ENCODE peak calls at places on chromosome 4, in four cellular contexts. One of them, this sample, is unnamed.

GRCh38 chr4:2264481-2265041 is 2.7 kb upstream of the MXD4 start:
- DNase-seq in IMR-90: no peak
- DNase-seq in PC-9: no peak
- DNase-seq in mesenchymal stem cell: no peak
- DNase-seq in this sample: no peak

GRCh38 chr4:3338321-3338838 is 45.6 kb downstream of the RGS12 start:
- DNase-seq in IMR-90: no peak
- DNase-seq in mesenchymal stem cell: no peak
- DNase-seq in PC-9: no peak
- DNase-seq in this sample: no peak

GRCh38 chr4:31051565-31051964 is 331.4 kb downstream of the PCDH7 start:
- DNase-seq in IMR-90: peak; percentile 18
- DNase-seq in mesenchymal stem cell: no peak
- DNase-seq in PC-9: no peak
- DNase-seq in this sample: no peak

GRCh38 chr4:5526070-5526831 is 182.1 kb downstream of the EVC2 start:
- DNase-seq in IMR-90: no peak
- DNase-seq in mesenchymal stem cell: no peak
- DNase-seq in PC-9: no peak
- DNase-seq in this sample: no peak

GRCh38 chr4:153061971-153062370 is 125.8 kb downstream of the FHDC1 start:
- DNase-seq in PC-9: no peak
- DNase-seq in IMR-90: no peak
- DNase-seq in mesenchymal stem cell: no peak
- DNase-seq in this sample: no peak

GRCh38 chr4:90486346-90486745 is 359.2 kb downstream of the CCSER1 start:
- DNase-seq in IMR-90: no peak
- DNase-seq in PC-9: no peak
- DNase-seq in mesenchymal stem cell: no peak
- DNase-seq in this sample: peak; percentile 36

GRCh38 chr4:183398298-183399129 is 45.9 kb upstream of the CDKN2AIP start:
- DNase-seq in PC-9: no peak
- DNase-seq in mesenchymal stem cell: peak; percentile 73
- DNase-seq in IMR-90: peak; percentile 69
- DNase-seq in this sample: peak; percentile 95

GRCh38 chr4:176210101-176210500 is 14.7 kb upstream of the SPATA4 start:
- DNase-seq in mesenchymal stem cell: no peak
- DNase-seq in IMR-90: no peak
- DNase-seq in PC-9: no peak
- DNase-seq in this sample: no peak

GRCh38 chr4:19831644-19832285 is 419.9 kb upstream of the SLIT2 start:
- DNase-seq in IMR-90: peak; percentile 86
- DNase-seq in mesenchymal stem cell: peak; percentile 29
- DNase-seq in PC-9: no peak
- DNase-seq in this sample: peak; percentile 80

GRCh38 chr4:112778520-112778919 is 141.6 kb downstream of the LARP7 start:
- DNase-seq in IMR-90: no peak
- DNase-seq in mesenchymal stem cell: no peak
- DNase-seq in PC-9: no peak
- DNase-seq in this sample: no peak

GRCh38 chr4:113996599-113997177 is 17.2 kb upstream of the ARSJ start:
- DNase-seq in mesenchymal stem cell: no peak
- DNase-seq in PC-9: no peak
- DNase-seq in IMR-90: peak; percentile 64
- DNase-seq in this sample: no peak

GRCh38 chr4:158209825-158210807 is at the start of gene TMEM144:
- DNase-seq in IMR-90: peak; percentile 85
- DNase-seq in mesenchymal stem cell: peak; percentile 93
- DNase-seq in PC-9: peak; percentile 87
- DNase-seq in this sample: peak; percentile 86

GRCh38 chr4:40954119-40954668 is 204.4 kb downstream of the NSUN7 start:
- DNase-seq in IMR-90: no peak
- DNase-seq in mesenchymal stem cell: no peak
- DNase-seq in PC-9: no peak
- DNase-seq in this sample: no peak

GRCh38 chr4:53619431-53619830 is 28.1 kb upstream of the LNX1 start:
- DNase-seq in IMR-90: no peak
- DNase-seq in PC-9: no peak
- DNase-seq in mesenchymal stem cell: no peak
- DNase-seq in this sample: no peak

GRCh38 chr4:74503580-74503979 is 58.6 kb downstream of the AREG start:
- DNase-seq in mesenchymal stem cell: peak; percentile 76
- DNase-seq in IMR-90: peak; percentile 88
- DNase-seq in PC-9: no peak
- DNase-seq in this sample: peak; percentile 49

GRCh38 chr4:121950680-121951569 is 935 bp downstream of the TRPC3 start:
- DNase-seq in IMR-90: peak; percentile 18
- DNase-seq in mesenchymal stem cell: peak; percentile 51
- DNase-seq in PC-9: no peak
- DNase-seq in this sample: peak; percentile 82

GRCh38 chr4:87410669-87411068 is 11.7 kb upstream of the NUDT9 start:
- DNase-seq in PC-9: no peak
- DNase-seq in IMR-90: peak; percentile 37
- DNase-seq in mesenchymal stem cell: peak; percentile 53
- DNase-seq in this sample: no peak

GRCh38 chr4:130035391-130035790 is 939.4 kb downstream of the C4orf33 start:
- DNase-seq in mesenchymal stem cell: no peak
- DNase-seq in IMR-90: no peak
- DNase-seq in PC-9: no peak
- DNase-seq in this sample: no peak

GRCh38 chr4:183658362-183659028 is 490 bp downstream of the RWDD4 start:
- DNase-seq in mesenchymal stem cell: peak; percentile 38
- DNase-seq in PC-9: no peak
- DNase-seq in IMR-90: peak; percentile 10
- DNase-seq in this sample: peak; percentile 83

GRCh38 chr4:148814030-148814429 is 371.8 kb upstream of the NR3C2 start:
- DNase-seq in IMR-90: no peak
- DNase-seq in PC-9: no peak
- DNase-seq in mesenchymal stem cell: no peak
- DNase-seq in this sample: no peak

GRCh38 chr4:185211035-185211434 is 1.6 kb downstream of the SNX25 start:
- DNase-seq in IMR-90: peak; percentile 28
- DNase-seq in PC-9: no peak
- DNase-seq in mesenchymal stem cell: peak; percentile 35
- DNase-seq in this sample: no peak

GRCh38 chr4:170423137-170423536 is 333.4 kb upstream of the AADAT start:
- DNase-seq in mesenchymal stem cell: peak; percentile 76
- DNase-seq in PC-9: no peak
- DNase-seq in IMR-90: peak; percentile 58
- DNase-seq in this sample: peak; percentile 36

GRCh38 chr4:137267024-137267423 is 265.3 kb downstream of the PCDH18 start:
- DNase-seq in IMR-90: peak; percentile 38
- DNase-seq in mesenchymal stem cell: no peak
- DNase-seq in PC-9: no peak
- DNase-seq in this sample: peak; percentile 73

GRCh38 chr4:30386266-30386895 is 333.8 kb upstream of the PCDH7 start:
- DNase-seq in mesenchymal stem cell: peak; percentile 54
- DNase-seq in IMR-90: peak; percentile 77
- DNase-seq in PC-9: no peak
- DNase-seq in this sample: no peak

GRCh38 chr4:13541720-13542576 is 2.4 kb downstream of the NKX3-2 start:
- DNase-seq in IMR-90: no peak
- DNase-seq in PC-9: no peak
- DNase-seq in mesenchymal stem cell: no peak
- DNase-seq in this sample: peak; percentile 59

GRCh38 chr4:100935090-100935489 is 412.2 kb downstream of the PPP3CA start:
- DNase-seq in IMR-90: peak; percentile 2
- DNase-seq in mesenchymal stem cell: no peak
- DNase-seq in PC-9: no peak
- DNase-seq in this sample: no peak

GRCh38 chr4:47406408-47406807 is 57.1 kb downstream of the COMMD8 start:
- DNase-seq in PC-9: no peak
- DNase-seq in IMR-90: no peak
- DNase-seq in mesenchymal stem cell: no peak
- DNase-seq in this sample: no peak
- H3K4me2 ChIP-seq in PC-9: no peak overlapping the region
- H3K4me2 ChIP-seq in IMR-90: no peak overlapping the region
- H3K4me2 ChIP-seq in mesenchymal stem cell: no peak overlapping the region
- H3K4me2 ChIP-seq in this sample: no peak overlapping the region

DNA sequence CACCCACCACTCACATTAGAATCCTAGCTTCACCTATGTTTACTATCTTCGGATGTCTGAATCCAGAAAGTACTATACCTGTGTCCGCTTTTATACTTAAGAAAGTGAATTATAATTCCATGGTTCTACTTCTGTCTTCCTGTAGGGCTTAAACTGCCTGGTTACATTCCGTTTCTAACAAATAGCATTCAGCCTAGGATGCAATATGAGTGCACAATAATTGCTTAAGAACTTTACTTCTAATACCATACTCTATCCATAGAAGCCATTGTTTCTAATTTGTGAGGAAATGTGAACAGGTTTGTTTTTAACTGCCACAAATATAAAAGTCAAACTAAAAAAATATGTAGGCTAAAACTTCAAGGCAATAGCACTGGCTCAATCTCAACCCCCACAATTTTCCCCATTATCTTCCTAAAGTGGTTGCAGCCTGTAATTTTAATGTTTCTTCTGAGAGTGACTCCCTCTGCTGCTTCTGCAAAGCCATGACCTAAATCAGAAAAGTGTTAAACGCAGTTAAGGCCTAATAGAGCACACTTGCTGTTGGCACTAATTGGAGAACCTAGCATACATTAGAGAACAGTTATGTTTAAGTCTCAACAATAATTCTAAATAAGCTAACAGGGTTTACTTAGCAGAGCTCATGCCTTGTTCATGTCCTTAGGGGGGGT is 4.2 kb downstream of the UNC5C start:
- DNase-seq in PC-9: no peak
- DNase-seq in IMR-90: no peak
- DNase-seq in mesenchymal stem cell: peak; percentile 74
- DNase-seq in this sample: no peak
- H3K4me2 ChIP-seq in PC-9: no peak overlapping the region
- H3K4me2 ChIP-seq in IMR-90: no peak overlapping the region
- H3K4me2 ChIP-seq in mesenchymal stem cell: no peak overlapping the region
- H3K4me2 ChIP-seq in this sample: peak overlapping the region; percentile 89

GRCh38 chr4:139324620-139325019 is 22.3 kb upstream of the NDUFC1 start:
- DNase-seq in mesenchymal stem cell: no peak
- DNase-seq in PC-9: no peak
- DNase-seq in IMR-90: no peak
- DNase-seq in this sample: no peak
- H3K4me2 ChIP-seq in mesenchymal stem cell: no peak overlapping the region
- H3K4me2 ChIP-seq in PC-9: no peak overlapping the region
- H3K4me2 ChIP-seq in IMR-90: no peak overlapping the region
- H3K4me2 ChIP-seq in this sample: no peak overlapping the region

GRCh38 chr4:6639137-6639680 is 1.3 kb upstream of the MRFAP1 start:
- DNase-seq in PC-9: no peak
- DNase-seq in mesenchymal stem cell: no peak
- DNase-seq in IMR-90: no peak
- DNase-seq in this sample: no peak

GRCh38 chr4:6632125-6632524 is 8.4 kb upstream of the MRFAP1 start:
- DNase-seq in mesenchymal stem cell: no peak
- DNase-seq in PC-9: no peak
- DNase-seq in IMR-90: no peak
- DNase-seq in this sample: no peak

GRCh38 chr4:6634746-6635145 is 5.7 kb upstream of the MRFAP1 start:
- DNase-seq in PC-9: no peak
- DNase-seq in IMR-90: no peak
- DNase-seq in mesenchymal stem cell: no peak
- DNase-seq in this sample: no peak

GRCh38 chr4:6627832-6628231 is 12.7 kb upstream of the MRFAP1 start:
- DNase-seq in mesenchymal stem cell: no peak
- DNase-seq in PC-9: no peak
- DNase-seq in IMR-90: no peak
- DNase-seq in this sample: no peak

DNA sequence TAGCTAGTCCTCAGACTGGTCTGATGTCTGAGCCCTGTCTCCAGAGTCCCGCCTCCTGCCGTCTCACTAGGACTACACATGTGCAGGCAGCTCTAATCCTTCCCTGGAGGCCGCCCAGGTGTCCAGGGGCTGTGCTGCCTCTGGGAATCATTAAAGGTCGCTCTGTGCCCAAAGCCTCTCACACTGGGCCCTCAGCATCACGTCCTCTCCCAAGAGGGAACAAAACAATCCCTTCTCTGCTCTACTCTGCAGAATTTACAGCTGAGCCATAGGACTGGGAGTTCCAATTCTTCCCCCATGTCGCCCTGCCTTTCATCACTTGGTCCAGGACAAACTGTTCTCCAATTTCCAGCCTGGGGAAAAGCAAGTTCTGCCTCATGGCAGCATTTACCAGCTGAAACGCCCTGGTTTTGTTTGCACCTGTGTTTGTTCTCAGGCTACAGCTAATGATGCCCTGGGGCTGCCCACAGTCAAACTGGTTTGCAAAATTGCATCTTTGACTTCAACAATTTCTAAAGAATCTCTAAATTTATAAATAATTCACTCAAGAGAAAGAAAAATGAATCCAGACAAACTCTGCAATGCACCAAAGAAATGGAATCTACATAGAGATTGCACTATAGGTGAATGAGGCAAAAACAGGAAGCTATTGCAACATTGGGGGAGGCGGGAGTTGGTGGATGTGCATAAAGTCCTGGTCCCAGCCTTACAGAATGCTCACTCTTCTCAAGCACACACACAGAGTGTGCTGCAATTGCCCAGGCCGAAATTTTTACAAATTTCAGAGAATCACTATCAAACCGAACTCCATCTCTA is 7.2 kb upstream of the MRFAP1 start:
- DNase-seq in IMR-90: peak; percentile 49
- DNase-seq in mesenchymal stem cell: peak; percentile 24
- DNase-seq in PC-9: peak; percentile 80
- DNase-seq in this sample: no peak
- H3K4me2 ChIP-seq in IMR-90: no peak overlapping the region
- H3K4me2 ChIP-seq in mesenchymal stem cell: no peak overlapping the region
- H3K4me2 ChIP-seq in PC-9: peak overlapping the region; percentile 61
- H3K4me2 ChIP-seq in this sample: no peak overlapping the region

DNA sequence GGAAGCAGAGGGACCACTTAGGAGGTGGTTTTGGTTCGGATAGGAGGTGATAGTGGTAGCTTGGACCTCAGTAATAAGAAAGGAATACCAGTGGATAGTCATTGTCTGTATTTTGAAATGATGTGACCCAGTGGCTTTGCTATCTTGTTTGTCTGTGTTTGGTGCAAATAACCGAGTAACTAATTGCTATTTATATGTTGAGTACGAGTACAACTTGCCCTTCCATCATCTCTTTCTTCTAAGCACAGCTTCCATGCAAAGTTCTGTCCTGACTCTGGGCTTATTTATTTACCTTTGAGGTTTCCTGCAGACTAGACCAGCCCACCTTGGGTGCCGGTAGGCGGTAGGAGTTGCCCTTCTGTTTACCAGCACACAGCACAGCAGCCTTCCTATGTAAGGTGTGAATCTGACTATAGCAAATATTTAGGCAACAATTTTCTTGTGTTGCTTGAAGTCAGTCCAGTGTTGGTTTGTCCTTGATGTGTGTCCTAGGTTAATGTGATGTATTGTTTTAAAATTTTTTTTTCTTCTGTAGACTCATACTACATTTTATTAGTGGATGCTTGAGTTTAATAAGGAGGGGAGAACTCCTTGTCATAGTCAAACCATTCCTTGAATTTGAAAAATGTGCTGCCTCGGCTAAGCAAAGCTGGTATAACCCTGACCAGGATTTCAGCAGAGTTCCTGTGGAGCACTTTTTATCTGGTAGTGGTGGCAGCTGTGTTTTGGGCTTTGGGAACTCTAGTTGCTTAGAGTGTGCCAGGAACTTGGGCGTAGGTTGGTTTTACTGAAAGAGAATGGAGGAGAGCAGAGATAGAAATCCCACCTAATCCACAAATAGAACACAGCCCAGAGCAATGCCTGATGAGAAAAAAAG is 21.9 kb downstream of the PTTG2 start:
- DNase-seq in mesenchymal stem cell: no peak
- DNase-seq in IMR-90: peak; percentile 18
- DNase-seq in PC-9: peak; percentile 63
- DNase-seq in this sample: no peak
- H3K4me2 ChIP-seq in mesenchymal stem cell: no peak overlapping the region
- H3K4me2 ChIP-seq in IMR-90: peak overlapping the region; percentile 36
- H3K4me2 ChIP-seq in PC-9: peak overlapping the region; percentile 41
- H3K4me2 ChIP-seq in this sample: peak overlapping the region; percentile 8